ENCODE peak calls at places on chromosomes 3 and 15, in four cellular contexts. L is omental fat pad, K is RWPE1, P is cardiac fibroblast. R is an unnamed sample.

GRCh38 chr15:25715536-25716413 is 147.4 kb downstream of the ATP10A start:
- DNase-seq in K (no peak), P (no peak), L (no peak), R (no peak)

GRCh38 chr3:11014752-11015151 is 22.2 kb downstream of the SLC6A1 start:
- DNase-seq in K (no peak), L (no peak), P (no peak), R (no peak)

GRCh38 chr3:173870976-173871375 is 473.4 kb downstream of the NLGN1 start:
- DNase-seq in K (no peak), L (no peak), P (no peak), R (no peak)

GRCh38 chr3:108566599-108566998 is 22.6 kb downstream of the CIP2A start:
- DNase-seq in P (no peak), K (no peak), L (no peak), R (no peak)

GRCh38 chr3:114758828-114759709 is 388.0 kb downstream of the ZBTB20 start:
- DNase-seq in L (no peak), K (no peak), P (peak; percentile 72), R (no peak)

GRCh38 chr3:129010316-129010956 is 9.3 kb downstream of the EFCC1 start:
- DNase-seq in P (no peak), K (no peak), L (no peak), R (no peak)

GRCh38 chr3:10352146-10352911 is 31.4 kb upstream of the SEC13 start:
- DNase-seq in K (no peak), L (no peak), P (peak; percentile 85), R (no peak)

GRCh38 chr3:197372076-197372661 is 73.8 kb upstream of the DLG1 start:
- DNase-seq in P (peak; percentile 93), K (peak; percentile 87), L (no peak), R (peak; percentile 42)

GRCh38 chr15:82177291-82178010 is 85.1 kb downstream of the EFL1 start:
- DNase-seq in P (peak; percentile 80), L (no peak), K (no peak), R (no peak)

GRCh38 chr15:99450896-99451358 is 114.9 kb upstream of the MEF2A start:
- DNase-seq in K (no peak), L (peak; percentile 67), P (peak; percentile 83), R (peak; percentile 50)

GRCh38 chr3:185824051-185824466 is 783 bp downstream of the IGF2BP2 start:
- DNase-seq in P (peak; percentile 49), L (no peak), K (no peak), R (no peak)

GRCh38 chr3:114709102-114709501 is 415.3 kb downstream of the TIGIT start:
- DNase-seq in P (peak; percentile 62), L (no peak), K (peak; percentile 23), R (no peak)

GRCh38 chr3:15903164-15903563 is 105.4 kb upstream of the ANKRD28 start:
- DNase-seq in P (peak; percentile 36), K (no peak), L (no peak), R (no peak)

GRCh38 chr3:117268318-117268717 is 558.7 kb downstream of the TUSC7 start:
- DNase-seq in K (no peak), L (no peak), P (no peak), R (no peak)

GRCh38 chr3:165194477-165195135 is 1.6 kb downstream of the SLITRK3 start:
- DNase-seq in L (no peak), K (no peak), P (no peak), R (no peak)

GRCh38 chr3:7740458-7740857 is 761.2 kb upstream of the LMCD1 start:
- DNase-seq in L (no peak), K (no peak), P (no peak), R (no peak)

GRCh38 chr3:14439501-14440167 is 37.2 kb downstream of the SLC6A6 start:
- DNase-seq in L (no peak), K (no peak), P (peak; percentile 61), R (peak; percentile 64)

GRCh38 chr3:39378092-39378491 is 5.1 kb upstream of the SLC25A38 start:
- DNase-seq in L (no peak), P (peak; percentile 41), K (peak; percentile 33), R (no peak)

GRCh38 chr3:51992017-51992682 is 3.5 kb downstream of the RPL29 start:
- DNase-seq in L (no peak), K (no peak), P (no peak), R (no peak)

GRCh38 chr3:129553771-129554170 is 10.8 kb downstream of the H1-8 start:
- DNase-seq in K (no peak), P (no peak), L (no peak), R (no peak)

GRCh38 chr3:120090422-120090821 is 3.8 kb downstream of the GSK3B start:
- DNase-seq in L (no peak), K (no peak), P (no peak), R (no peak)

GRCh38 chr15:78003539-78004008 is 73.9 kb downstream of the TBC1D2B start:
- DNase-seq in L (no peak), P (no peak), K (no peak), R (no peak)

GRCh38 chr15:58065445-58066041 is at the start of gene ALDH1A2:
- DNase-seq in K (peak; percentile 8), P (peak; percentile 23), L (peak; percentile 29), R (peak; percentile 40)

GRCh38 chr3:133527306-133527705 is 46.2 kb upstream of the CDV3 start:
- DNase-seq in L (no peak), K (no peak), P (no peak), R (no peak)

GRCh38 chr3:82939491-82940097 is 1178.1 kb upstream of the GBE1 start:
- DNase-seq in K (no peak), P (no peak), L (no peak), R (no peak)

GRCh38 chr15:57751177-57751800 is 44.8 kb downstream of the POLR2M start:
- DNase-seq in P (peak; percentile 75), K (peak; percentile 47), L (no peak), R (no peak)

GRCh38 chr3:188507244-188507720 is 353.3 kb downstream of the LPP start:
- DNase-seq in P (peak; percentile 94), K (no peak), L (no peak), R (no peak)

GRCh38 chr3:153856932-153857331 is 264.3 kb upstream of the ARHGEF26 start:
- DNase-seq in L (no peak), P (peak; percentile 59), K (no peak), R (no peak)

GRCh38 chr3:53729618-53730017 is 116.6 kb downstream of the CHDH start:
- DNase-seq in K (no peak), P (no peak), L (no peak), R (no peak)

GRCh38 chr15:92663250-92663951 is 7.8 kb upstream of the FAM174B start:
- DNase-seq in K (no peak), P (no peak), L (no peak), R (no peak)

GRCh38 chr15:41483519-41483918 is 10.2 kb upstream of the ITPKA start:
- DNase-seq in L (no peak), K (no peak), P (no peak), R (no peak)

GRCh38 chr3:152574461-152575079 is 260.4 kb upstream of the P2RY1 start:
- DNase-seq in K (peak; percentile 57), L (no peak), P (peak; percentile 77), R (no peak)

GRCh38 chr3:112030911-112031310 is 3.6 kb upstream of the TMPRSS7 start:
- DNase-seq in K (no peak), L (no peak), P (peak; percentile 75), R (no peak)

GRCh38 chr3:117524890-117525289 is 815.3 kb downstream of the TUSC7 start:
- DNase-seq in L (no peak), P (peak; percentile 26), K (no peak), R (no peak)

GRCh38 chr15:100041380-100041779 is 300.4 kb downstream of the ADAMTS17 start:
- DNase-seq in P (no peak), K (no peak), L (no peak), R (no peak)

GRCh38 chr15:58352026-58352929 is 79.5 kb upstream of the LIPC start:
- DNase-seq in P (peak; percentile 13), K (no peak), L (no peak), R (no peak)

GRCh38 chr3:185687479-185687878 is 101.4 kb downstream of the SENP2 start:
- DNase-seq in P (peak; percentile 39), K (no peak), L (no peak), R (no peak)

DNA sequence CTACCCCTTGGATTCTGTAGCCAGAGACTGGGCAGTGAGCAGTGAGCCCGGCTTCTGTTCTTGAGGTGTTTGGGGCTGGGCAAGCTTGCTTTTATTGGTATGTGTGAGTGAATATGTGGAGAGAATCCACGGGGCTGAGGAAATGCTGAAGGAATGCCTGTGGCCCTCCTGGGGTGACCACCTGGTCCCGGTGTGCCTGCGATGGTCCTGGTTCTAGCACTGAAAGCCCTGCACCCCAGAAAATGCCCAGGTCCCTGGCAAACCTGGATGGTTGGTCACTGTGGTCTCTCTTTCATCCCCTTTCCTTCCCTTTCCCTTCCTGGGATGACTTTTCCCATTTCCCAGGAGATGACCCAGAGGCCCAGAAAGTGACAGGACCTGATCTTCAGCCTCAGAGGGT is 4.2 kb downstream of the ZBTB47 start:
- DNase-seq in K (no peak), P (no peak), L (no peak), R (no peak)
- TF ChIP-seq CTCF in K (no peak), P (no peak), L (no peak), R (no peak)

DNA sequence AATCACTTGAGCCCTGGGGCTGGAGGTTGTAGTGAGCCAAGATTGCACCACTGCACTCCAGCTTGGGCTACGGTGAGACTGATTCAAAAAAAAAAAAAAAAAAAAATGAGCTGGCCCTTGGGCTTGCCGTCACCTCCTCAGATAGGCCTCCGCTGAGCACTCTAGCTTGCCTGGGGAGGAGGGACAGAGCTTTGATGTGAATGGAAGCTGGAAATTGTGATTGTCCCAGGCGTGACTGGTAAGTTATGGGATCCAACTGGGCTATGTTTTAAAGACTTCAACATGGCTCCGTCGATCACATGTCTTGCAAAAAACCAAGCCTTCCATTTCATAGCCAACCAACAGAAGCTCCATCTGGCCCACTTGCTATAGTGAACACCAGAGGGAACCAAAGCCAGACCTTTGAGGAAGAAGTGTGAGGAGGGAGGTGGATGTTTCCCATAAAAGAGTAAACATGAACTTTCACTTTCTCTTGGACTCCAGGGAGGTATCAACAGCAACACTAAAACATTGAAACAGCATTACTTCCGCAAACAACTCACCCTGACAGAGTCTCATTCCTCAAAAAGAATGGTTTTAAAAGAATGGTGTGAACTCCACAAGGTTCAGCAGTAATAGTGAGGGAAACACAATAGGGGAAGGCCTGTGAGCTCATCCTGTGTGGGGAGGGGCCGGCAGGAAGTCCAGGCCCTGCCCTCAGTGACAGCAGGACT is 59.3 kb upstream of the IL12A start:
- DNase-seq in P (peak; percentile 83), L (no peak), K (peak; percentile 36), R (no peak)
- TF ChIP-seq CTCF in P (peak; percentile 53), L (no peak), K (no peak), R (no peak)

GRCh38 chr3:157116017-157116416 is 43.9 kb downstream of the CCNL1 start:
- DNase-seq in L (no peak), K (no peak), P (no peak), R (no peak)
- TF ChIP-seq CTCF in L (no peak), K (no peak), P (no peak), R (no peak)

GRCh38 chr3:46208167-46208704 is at the start of gene CCR1:
- DNase-seq in L (no peak), P (peak; percentile 66), K (no peak), R (no peak)
- TF ChIP-seq CTCF in L (peak; percentile 17), P (peak; percentile 80), K (no peak), R (peak; percentile 49)

DNA sequence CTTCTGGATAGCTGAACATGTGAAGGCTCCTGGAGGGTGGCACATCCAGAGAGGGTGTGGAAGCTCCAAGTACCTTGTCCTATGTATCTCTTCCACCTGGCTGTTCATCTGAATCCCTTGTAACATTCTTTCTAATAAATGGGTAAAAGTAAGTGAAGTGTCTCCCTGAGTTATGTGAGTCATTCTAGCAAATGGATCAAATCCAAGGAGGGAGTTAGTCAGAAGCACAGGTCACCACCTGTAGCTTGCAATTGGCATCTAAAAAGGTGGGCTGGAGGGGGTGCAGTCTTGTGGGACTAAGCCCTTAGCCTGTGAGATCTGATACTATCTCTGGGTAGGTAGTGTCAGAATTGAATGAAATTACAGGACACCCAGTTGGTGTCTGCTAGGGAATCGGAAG is 71.0 kb downstream of the WWTR1 start:
- DNase-seq in L (no peak), K (peak; percentile 70), P (peak; percentile 67), R (no peak)
- TF ChIP-seq CTCF in L (no peak), K (no peak), P (no peak), R (no peak)